ENCODE peak calls at places on chromosomes 2 and 18, in nine cellular contexts. Q is kidney glomerular epithelial cell; M is heart right ventricle; O is fibroblast of pulmonary artery; G is OCI-LY7; X is activated CD4-positive, alpha-beta T cell treated with anti-CD3 and anti-CD28 coated beads, Interleukin-2, amount 50 U/mL, for 48 hours; P is RPMI8226; H is mesenchymal stem cell; V is GM12892. Y is an unnamed sample.

GRCh38 chr2:35125871-35126270 is 1229.7 kb upstream of the CRIM1 start:
- DNase-seq in G (no peak), X (no peak), V (no peak), Q (no peak), P (no peak), H (no peak), O (no peak), M (no peak), Y (no peak)

GRCh38 chr2:168948621-168949212 is 47.6 kb downstream of the G6PC2 start:
- DNase-seq in X (no peak), P (peak), Q (peak), V (no peak), O (peak), G (peak), M (no peak), H (peak), Y (no peak)

GRCh38 chr2:171320731-171321130 is 113.1 kb downstream of the METTL8 start:
- DNase-seq in H (no peak), Q (no peak), P (no peak), M (no peak), O (no peak), G (no peak), X (no peak), V (no peak), Y (no peak)

GRCh38 chr2:212364586-212364985 is 174.0 kb downstream of the ERBB4 start:
- DNase-seq in V (no peak), H (no peak), Q (no peak), P (no peak), G (no peak), M (no peak), X (no peak), O (peak), Y (no peak)

GRCh38 chr2:44549856-44550255 is 188.1 kb downstream of the CAMKMT start:
- DNase-seq in X (no peak), M (no peak), V (no peak), O (peak), H (no peak), Q (no peak), P (no peak), G (no peak), Y (peak)

GRCh38 chr2:161952722-161953322 is 121.2 kb downstream of the DPP4 start:
- DNase-seq in G (no peak), X (no peak), O (no peak), Q (no peak), M (no peak), V (no peak), P (no peak), H (no peak), Y (no peak)

GRCh38 chr2:160242863-160243552 is 42.9 kb upstream of the ITGB6 start:
- DNase-seq in Q (no peak), O (no peak), H (no peak), G (no peak), V (no peak), P (no peak), X (no peak), M (no peak), Y (peak)

GRCh38 chr18:48894799-48895346 is 55.9 kb downstream of the SMAD7 start:
- DNase-seq in V (no peak), H (no peak), P (no peak), Q (no peak), G (no peak), M (no peak), O (no peak), X (no peak), Y (no peak)

GRCh38 chr2:48545244-48545643 is 15.3 kb downstream of the STON1 start:
- DNase-seq in X (no peak), H (no peak), Q (no peak), V (no peak), G (no peak), O (no peak), P (peak), M (no peak), Y (no peak)

GRCh38 chr2:197996583-197996982 is 192.2 kb downstream of the PLCL1 start:
- DNase-seq in X (no peak), G (no peak), P (no peak), O (no peak), M (no peak), Q (no peak), H (no peak), V (no peak), Y (no peak)

GRCh38 chr2:66717491-66717890 is 282.6 kb downstream of the MEIS1 start:
- DNase-seq in G (no peak), O (peak), V (no peak), X (no peak), P (no peak), Q (no peak), M (no peak), H (peak), Y (no peak)

GRCh38 chr2:152298754-152299153 is 36.2 kb upstream of the FMNL2 start:
- DNase-seq in P (no peak), X (no peak), V (no peak), Q (no peak), H (no peak), O (peak), M (no peak), G (no peak), Y (peak)

GRCh38 chr18:55477537-55478300 is 110.3 kb downstream of the TCF4 start:
- DNase-seq in M (no peak), G (peak), Q (peak), H (peak), P (peak), X (no peak), V (peak), O (peak), Y (peak)

GRCh38 chr2:161161074-161161577 is 898 bp downstream of the TANK start:
- DNase-seq in P (peak), V (no peak), M (no peak), G (peak), O (peak), X (no peak), Q (no peak), H (no peak), Y (no peak)

GRCh38 chr2:158128168-158128973 is 26.7 kb downstream of the UPP2 start:
- DNase-seq in P (no peak), V (no peak), Q (no peak), H (no peak), G (no peak), X (no peak), O (no peak), M (no peak), Y (no peak)

GRCh38 chr18:24734058-24734457 is 273.6 kb downstream of the HRH4 start:
- DNase-seq in Q (peak), H (peak), V (no peak), P (peak), M (no peak), X (no peak), O (no peak), G (peak), Y (no peak)

GRCh38 chr2:133421516-133422324 is 146.5 kb downstream of the NCKAP5 start:
- DNase-seq in G (no peak), P (no peak), V (no peak), X (no peak), O (peak), M (peak), H (no peak), Q (peak), Y (peak)

GRCh38 chr2:194002699-194003368 is 1654.2 kb upstream of the SLC39A10 start:
- DNase-seq in P (no peak), G (no peak), M (no peak), V (no peak), O (no peak), Q (no peak), X (no peak), H (no peak), Y (no peak)

GRCh38 chr18:8380006-8380405 is 229.2 kb upstream of the RAB12 start:
- DNase-seq in X (no peak), G (no peak), Q (no peak), H (no peak), M (no peak), O (no peak), V (no peak), P (no peak), Y (no peak)

GRCh38 chr2:65722028-65722427 is 289.6 kb upstream of the SPRED2 start:
- DNase-seq in P (no peak), G (no peak), O (peak), X (no peak), Q (peak), H (peak), V (no peak), M (peak), Y (peak)

GRCh38 chr2:26193578-26194231 is 20.8 kb downstream of the GAREM2 start:
- DNase-seq in V (no peak), H (no peak), M (no peak), O (no peak), Q (no peak), P (no peak), G (no peak), X (no peak), Y (no peak)

GRCh38 chr2:207523005-207523404 is 6.8 kb upstream of the CREB1 start:
- DNase-seq in M (no peak), Q (no peak), X (no peak), V (no peak), O (no peak), H (no peak), G (no peak), P (no peak), Y (no peak)

GRCh38 chr2:146652311-146652710 is 1192.5 kb upstream of the ACVR2A start:
- DNase-seq in H (peak), Q (no peak), P (no peak), X (no peak), G (no peak), V (no peak), O (peak), M (no peak), Y (peak)

GRCh38 chr2:227817940-227818568 is 4.4 kb downstream of the CCL20 start:
- DNase-seq in O (peak), H (peak), X (peak), P (peak), G (no peak), M (peak), Q (peak), V (no peak), Y (peak)

GRCh38 chr2:65103013-65103720 is 26.7 kb downstream of the RAB1A start:
- DNase-seq in V (no peak), O (no peak), H (no peak), G (no peak), M (no peak), Q (peak), P (no peak), X (no peak), Y (no peak)

GRCh38 chr2:3491716-3492474 is 27.4 kb downstream of the ADI1 start:
- DNase-seq in O (no peak), Q (no peak), M (no peak), P (no peak), V (no peak), G (no peak), H (no peak), X (no peak), Y (no peak)

GRCh38 chr2:138217975-138218773 is 253.9 kb downstream of the HNMT start:
- DNase-seq in G (no peak), M (no peak), V (no peak), H (no peak), O (no peak), X (no peak), Q (no peak), P (no peak), Y (no peak)